ENCODE peak calls at places on chromosomes 16 and 17, in ten cellular contexts. A, F, B, S, G, R, J, Q, V and H are unnamed samples.

GRCh38 chr17:43360376-43360738 is 38.4 kb upstream of the ARL4D start:
- DNase-seq in B (no peak), Q (peak), F (peak), R (no peak), S (peak), J (peak), G (peak), A (peak), V (no peak), H (no peak)

GRCh38 chr17:39123627-39124026 is 27.8 kb downstream of the PLXDC1 start:
- DNase-seq in R (no peak), G (no peak), F (no peak), J (no peak), Q (no peak), A (no peak), B (no peak), V (no peak), S (peak), H (no peak)

GRCh38 chr17:2008332-2009126 is 16.6 kb downstream of the RTN4RL1 start:
- DNase-seq in F (no peak), B (no peak), V (no peak), S (no peak), Q (peak), J (no peak), G (no peak), A (no peak), R (no peak), H (no peak)

GRCh38 chr16:56702836-56703235 is 20.6 kb downstream of the MT1X start:
- DNase-seq in S (no peak), B (no peak), R (no peak), V (no peak), A (no peak), J (no peak), Q (no peak), F (no peak), G (no peak), H (no peak)

GRCh38 chr17:13541032-13541480 is 60.7 kb downstream of the HS3ST3A1 start:
- DNase-seq in V (peak), S (peak), Q (no peak), B (no peak), G (no peak), F (no peak), J (peak), A (peak), R (peak), H (peak)

GRCh38 chr16:1525871-1526607 is 7.4 kb upstream of the TMEM204 start:
- DNase-seq in F (no peak), G (no peak), S (no peak), J (no peak), V (no peak), R (no peak), A (no peak), Q (no peak), B (no peak), H (no peak)

GRCh38 chr17:34306466-34306865 is 12.8 kb upstream of the CCL8 start:
- DNase-seq in Q (no peak), A (peak), S (peak), G (no peak), F (peak), J (peak), R (no peak), B (no peak), V (no peak), H (no peak)

GRCh38 chr16:53784312-53784711 is 80.4 kb downstream of the FTO start:
- DNase-seq in F (no peak), R (no peak), J (no peak), Q (no peak), S (peak), V (no peak), G (no peak), B (no peak), A (no peak), H (no peak)

GRCh38 chr16:65069090-65069489 is 52.8 kb downstream of the CDH11 start:
- DNase-seq in Q (no peak), V (no peak), A (no peak), S (peak), J (peak), F (no peak), R (no peak), G (no peak), B (no peak), H (peak)

GRCh38 chr17:11144358-11145233 is 96.4 kb upstream of the SHISA6 start:
- DNase-seq in S (peak), R (no peak), J (no peak), F (peak), V (peak), B (no peak), Q (no peak), G (no peak), A (peak), H (no peak)

GRCh38 chr16:80014241-80014939 is 413.9 kb upstream of the MAF start:
- DNase-seq in A (no peak), S (peak), J (no peak), Q (no peak), G (no peak), V (no peak), R (no peak), F (no peak), B (no peak), H (no peak)

GRCh38 chr16:68369697-68370096 is 58.9 kb downstream of the PRMT7 start:
- DNase-seq in A (no peak), S (no peak), Q (peak), R (no peak), B (peak), V (no peak), F (no peak), J (no peak), G (no peak), H (no peak)

GRCh38 chr17:40443988-40444899 is 994 bp downstream of the IGFBP4 start:
- DNase-seq in R (no peak), F (no peak), S (no peak), A (no peak), G (no peak), J (no peak), B (no peak), V (no peak), Q (no peak), H (no peak)

GRCh38 chr16:47806309-47806847 is 345.2 kb downstream of the PHKB start:
- DNase-seq in J (no peak), G (no peak), Q (no peak), S (no peak), F (no peak), V (no peak), R (no peak), B (no peak), A (no peak), H (no peak)

GRCh38 chr17:40121191-40121885 is 433 bp upstream of the MSL1 start:
- DNase-seq in B (no peak), F (peak), V (no peak), R (no peak), G (peak), A (peak), J (no peak), Q (no peak), S (no peak), H (no peak)

GRCh38 chr16:55370762-55371482 is 46.9 kb downstream of the IRX6 start:
- DNase-seq in A (peak), G (peak), S (peak), V (peak), R (no peak), J (peak), Q (no peak), F (peak), B (no peak), H (no peak)

GRCh38 chr17:75783069-75783783 is 1.4 kb upstream of the UNK start:
- DNase-seq in R (peak), V (no peak), F (no peak), Q (no peak), S (peak), A (no peak), J (peak), G (no peak), B (peak), H (no peak)

GRCh38 chr17:48626470-48627241 is 498 bp upstream of the HOXB9 start:
- DNase-seq in V (peak), R (peak), G (no peak), B (no peak), F (no peak), Q (no peak), S (no peak), J (no peak), A (no peak), H (no peak)

GRCh38 chr17:40791808-40792436 is 7.8 kb downstream of the KRT28 start:
- DNase-seq in V (peak), F (no peak), Q (no peak), R (peak), A (no peak), B (no peak), G (no peak), J (no peak), S (peak), H (no peak)

GRCh38 chr17:17692353-17693252 is 11.3 kb downstream of the RAI1 start:
- DNase-seq in V (no peak), S (no peak), Q (no peak), J (no peak), F (no peak), G (no peak), A (peak), R (no peak), B (no peak), H (no peak)

GRCh38 chr17:17694229-17695081 is 13.2 kb downstream of the RAI1 start:
- DNase-seq in J (no peak), Q (no peak), A (peak), B (no peak), V (no peak), F (peak), R (no peak), S (peak), G (peak), H (no peak)

GRCh38 chr17:17693253-17693954 is 12.1 kb downstream of the RAI1 start:
- DNase-seq in B (no peak), V (no peak), A (peak), S (peak), J (no peak), Q (no peak), R (no peak), F (no peak), G (no peak), H (no peak)

GRCh38 chr17:17696075-17696474 is 14.8 kb downstream of the RAI1 start:
- DNase-seq in Q (no peak), S (no peak), V (no peak), B (no peak), A (no peak), R (no peak), G (no peak), F (no peak), J (no peak), H (no peak)

GRCh38 chr17:17693955-17694228 is 12.6 kb downstream of the RAI1 start:
- DNase-seq in F (peak), R (no peak), A (no peak), V (no peak), S (no peak), G (no peak), Q (no peak), B (no peak), J (no peak), H (no peak)
- H3K4me3 ChIP-seq in F (peak), R (peak), A (peak), V (no peak), S (peak), G (peak), Q (no peak), B (peak), J (peak), H (peak)

DNA sequence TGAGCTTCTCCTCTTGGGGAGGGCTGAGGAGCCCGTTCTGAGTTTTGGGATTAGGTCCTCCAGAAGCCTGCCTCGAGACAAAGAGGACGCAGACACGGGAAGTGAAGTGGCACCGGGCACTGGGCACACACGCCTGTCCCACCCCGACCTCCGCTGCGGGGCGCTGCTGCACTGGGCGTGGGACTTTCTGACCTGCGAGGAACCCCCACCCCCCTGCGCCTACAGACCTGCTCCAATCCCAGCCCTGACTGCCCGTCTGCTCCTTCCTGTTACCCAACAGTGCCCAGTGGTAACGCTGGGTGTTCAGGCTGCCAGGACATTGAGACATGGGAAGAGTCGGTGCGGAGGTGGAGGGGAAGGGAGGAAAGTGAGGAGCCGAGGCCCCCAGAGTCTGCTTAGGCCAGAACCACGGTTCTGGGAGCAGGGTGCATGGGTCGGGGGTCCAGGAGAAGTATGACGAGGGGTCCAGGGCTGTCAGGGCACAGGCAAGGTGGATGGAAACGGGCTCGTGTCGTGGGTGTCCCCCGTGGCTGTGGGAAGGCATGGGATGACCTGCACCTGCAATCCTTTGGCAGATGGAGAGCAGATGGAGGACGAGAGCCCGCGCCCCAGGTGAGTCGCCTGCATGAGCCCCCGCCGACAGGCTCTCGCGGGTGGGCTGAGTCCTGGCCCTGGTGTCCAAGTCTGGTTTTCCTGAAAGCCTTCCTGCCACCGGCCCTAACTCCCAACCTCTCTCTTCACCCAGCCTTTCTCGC is 112.0 kb upstream of the CREBBP start:
- DNase-seq in S (no peak), A (no peak), R (no peak), G (no peak), J (no peak), Q (no peak), F (no peak), B (no peak), V (no peak), H (no peak)
- TF ChIP-seq CTCF in S (no peak), A (no peak), R (no peak), G (no peak), J (no peak), Q (no peak), F (no peak), B (no peak), V (peak), H (no peak)

GRCh38 chr16:86580063-86580797 is 1.9 kb downstream of the FOXL1 start:
- DNase-seq in G (no peak), F (no peak), R (no peak), Q (no peak), S (no peak), V (no peak), A (no peak), J (no peak), B (no peak), H (no peak)
- H3K4me3 ChIP-seq in G (no peak), F (peak), R (no peak), Q (no peak), S (peak), V (peak), A (peak), J (peak), B (no peak), H (peak)

GRCh38 chr16:66402166-66402565 is 24.9 kb upstream of the BEAN1 start:
- DNase-seq in V (no peak), S (no peak), J (no peak), R (no peak), G (no peak), A (no peak), B (no peak), F (no peak), Q (no peak), H (no peak)
- TF ChIP-seq CTCF in V (no peak), S (no peak), J (no peak), R (no peak), G (no peak), A (no peak), B (no peak), F (no peak), Q (no peak), H (no peak)

DNA sequence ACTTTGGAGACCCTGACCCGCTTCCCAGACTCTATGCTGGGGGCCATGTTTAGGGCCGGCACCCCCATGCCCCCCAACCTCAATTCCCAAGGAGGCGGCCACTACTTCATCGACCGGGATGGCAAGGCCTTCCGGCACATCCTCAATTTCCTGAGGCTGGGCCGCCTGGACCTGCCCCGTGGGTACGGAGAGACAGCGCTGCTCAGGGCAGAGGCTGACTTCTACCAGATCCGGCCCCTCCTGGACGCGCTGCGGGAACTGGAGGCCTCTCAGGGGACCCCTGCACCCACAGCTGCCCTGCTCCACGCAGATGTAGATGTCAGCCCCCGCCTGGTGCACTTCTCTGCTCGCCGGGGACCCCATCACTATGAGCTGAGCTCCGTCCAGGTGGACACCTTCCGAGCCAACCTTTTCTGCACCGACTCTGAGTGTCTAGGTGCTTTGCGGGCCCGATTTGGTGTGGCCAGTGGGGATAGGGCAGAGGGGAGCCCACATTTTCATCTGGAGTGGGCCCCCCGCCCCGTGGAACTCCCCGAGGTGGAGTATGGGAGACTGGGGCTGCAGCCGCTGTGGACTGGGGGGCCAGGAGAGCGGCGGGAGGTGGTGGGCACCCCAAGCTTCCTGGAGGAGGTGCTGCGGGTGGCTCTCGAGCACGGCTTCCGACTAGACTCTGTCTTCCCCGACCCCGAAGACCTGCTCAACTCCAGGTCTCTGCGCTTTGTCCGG is 1.1 kb downstream of the KCTD11 start:
- DNase-seq in Q (no peak), B (no peak), G (no peak), R (no peak), S (no peak), V (no peak), A (peak), F (no peak), J (no peak), H (no peak)
- H3K4me3 ChIP-seq in Q (no peak), B (peak), G (peak), R (peak), S (peak), V (peak), A (peak), F (peak), J (peak), H (peak)

DNA sequence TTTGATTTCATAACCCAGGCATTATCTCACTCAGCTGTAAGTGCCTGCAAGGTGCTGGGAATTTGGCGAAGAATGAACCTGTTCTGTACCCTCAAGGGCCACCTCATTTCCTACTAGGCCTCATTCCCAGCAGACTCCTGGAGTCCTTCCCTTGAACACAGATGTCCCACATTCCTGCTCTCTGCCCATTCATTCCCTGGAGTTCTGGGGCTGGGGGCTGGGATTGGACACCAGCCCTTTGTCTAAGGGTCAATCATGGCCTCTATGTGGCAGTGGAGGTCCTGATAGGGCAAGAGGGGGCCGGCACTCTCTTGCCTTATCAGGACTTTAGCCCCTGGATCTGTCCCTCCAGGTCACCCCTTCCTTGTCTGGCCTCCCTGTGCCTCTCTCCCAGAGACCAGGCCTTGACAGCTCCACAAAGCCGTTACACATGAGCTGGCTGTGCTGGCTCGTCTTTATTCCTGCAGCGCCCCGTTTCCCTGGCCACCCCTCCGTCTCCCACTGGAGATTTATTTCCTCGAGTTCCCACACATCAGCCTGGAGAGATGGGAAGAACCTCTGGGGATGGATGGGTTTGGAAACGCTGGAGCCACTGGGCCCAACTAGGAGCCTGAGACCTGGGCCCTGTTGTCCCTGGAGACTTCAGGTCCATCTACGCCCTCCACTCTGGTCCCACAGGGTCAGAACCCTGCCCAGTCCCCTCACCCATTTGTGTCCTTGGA is 920 bp upstream of the GFAP start:
- DNase-seq in G (no peak), R (no peak), J (no peak), Q (peak), S (peak), V (no peak), A (no peak), B (no peak), F (no peak), H (no peak)
- TF ChIP-seq CTCF in G (no peak), R (no peak), J (no peak), Q (no peak), S (no peak), V (no peak), A (no peak), B (no peak), F (no peak), H (no peak)